ENCODE peak calls at places on chromosomes 6 and 20, in four cellular contexts. B, L, I and H are unnamed samples.

GRCh38 chr20:8505817-8506216 is 373.8 kb downstream of the PLCB1 start:
- DNase-seq in B (no peak), L (no peak), I (no peak), H (no peak)

GRCh38 chr6:89657445-89658158 is 19.1 kb upstream of the LYRM2 start:
- DNase-seq in B (no peak), L (no peak), I (no peak), H (no peak)

GRCh38 chr20:47327711-47328110 is 28.8 kb downstream of the ZMYND8 start:
- DNase-seq in B (no peak), L (no peak), I (no peak), H (no peak)

GRCh38 chr6:45574013-45574412 is 196.3 kb upstream of the SUPT3H start:
- DNase-seq in B (no peak), L (no peak), I (no peak), H (no peak)

GRCh38 chr6:143037470-143037869 is 23.2 kb upstream of the AIG1 start:
- DNase-seq in B (no peak), L (no peak), I (no peak), H (no peak)

GRCh38 chr6:2853766-2854393 is 12.2 kb upstream of the SERPINB1 start:
- DNase-seq in B (peak), L (peak), I (no peak), H (no peak)

GRCh38 chr6:139308936-139309603 is 17.3 kb upstream of the TXLNB start:
- DNase-seq in B (no peak), L (no peak), I (peak), H (no peak)

GRCh38 chr20:43583982-43584432 is 6.7 kb upstream of the IFT52 start:
- DNase-seq in B (no peak), L (no peak), I (peak), H (peak)

GRCh38 chr20:51360451-51361230 is 181.9 kb downstream of the NFATC2 start:
- DNase-seq in B (no peak), L (no peak), I (peak), H (no peak)

GRCh38 chr6:1825926-1826325 is 216.2 kb downstream of the FOXC1 start:
- DNase-seq in B (no peak), L (no peak), I (no peak), H (no peak)

GRCh38 chr6:169070506-169071176 is 183.0 kb downstream of the THBS2 start:
- DNase-seq in B (no peak), L (no peak), I (peak), H (no peak)

GRCh38 chr20:47093567-47093966 is 198.9 kb downstream of the EYA2 start:
- DNase-seq in B (no peak), L (no peak), I (no peak), H (no peak)

GRCh38 chr6:21110684-21111398 is 482.7 kb upstream of the SOX4 start:
- DNase-seq in B (no peak), L (no peak), I (no peak), H (no peak)